ENCODE peak calls at places on chromosomes 5 and 9, in five cellular contexts. D is T-helper 2 cell; X is stimulated activated CD4-positive, alpha-beta T cell treated with anti-CD3 and anti-CD28 coated beads, Interleukin-1b, Interleukin-23, amount 100 ng/mL, for 48 hours; R is NCI-H524; L is HT1080. U is an unnamed sample.

GRCh38 chr5:53792338-53792737 is 231.9 kb downstream of the NDUFS4 start:
- DNase-seq in L (no peak), D (no peak), R (no peak), X (no peak), U (no peak)

GRCh38 chr9:134217431-134218210 is 53.3 kb upstream of the RNU6ATAC start:
- DNase-seq in R (peak), L (no peak), X (no peak), D (no peak), U (no peak)

GRCh38 chr9:131865446-131866195 is 125.7 kb upstream of the RAPGEF1 start:
- DNase-seq in D (no peak), X (no peak), R (no peak), L (no peak), U (no peak)

GRCh38 chr5:83096660-83097334 is 19.4 kb downstream of the XRCC4 start:
- DNase-seq in R (no peak), D (no peak), L (no peak), X (no peak), U (no peak)

GRCh38 chr5:64341340-64341739 is 164.5 kb upstream of the RGS7BP start:
- DNase-seq in X (no peak), L (no peak), D (no peak), R (no peak), U (no peak)

GRCh38 chr9:96006961-96007360 is 131.5 kb downstream of the ERCC6L2 start:
- DNase-seq in L (peak), X (no peak), D (no peak), R (no peak), U (no peak)

GRCh38 chr5:96876292-96876850 is at the start of gene ERAP2:
- DNase-seq in D (no peak), R (no peak), L (peak), X (no peak), U (peak)

GRCh38 chr9:107340920-107341632 is 58.0 kb downstream of the RAD23B start:
- DNase-seq in L (peak), D (peak), R (peak), X (peak), U (peak)

GRCh38 chr5:128341056-128341455 is 197.0 kb downstream of the FBN2 start:
- DNase-seq in D (no peak), L (no peak), R (no peak), X (no peak), U (no peak)

GRCh38 chr5:168477060-168477459 is 9.2 kb upstream of the RARS1 start:
- DNase-seq in X (no peak), L (peak), D (no peak), R (no peak), U (no peak)

GRCh38 chr5:78320461-78320860 is 26.0 kb upstream of the AP3B1 start:
- DNase-seq in D (no peak), L (no peak), X (no peak), R (no peak), U (no peak)

GRCh38 chr9:136004712-136005111 is 43.5 kb upstream of the UBAC1 start:
- DNase-seq in R (no peak), L (no peak), X (no peak), D (no peak), U (no peak)

U was measured in colonic mucosa.